ENCODE peak calls at places on chromosomes 4 and X, in nine cellular contexts. G is pancreas; H is body of pancreas; Z is coronary artery; E is psoas muscle; O is WERI-Rb-1; N is left lung; X is aorta; U is CD8-positive, alpha-beta T cell. J is an unnamed sample.

GRCh38 chr4:56731857-56732256 is 50.8 kb upstream of the HOPX start:
- DNase-seq in G (no peak), H (no peak), Z (no peak), E (peak; percentile 29), O (peak; percentile 75), N (peak; percentile 77), X (peak; percentile 63), U (no peak), J (no peak)

GRCh38 chr4:85790582-85790981 is 315.6 kb downstream of the ARHGAP24 start:
- DNase-seq in G (no peak), H (no peak), Z (no peak), E (no peak), O (no peak), N (no peak), X (no peak), U (no peak), J (no peak)

GRCh38 chr4:26220704-26221103 is 100.1 kb upstream of the RBPJ start:
- DNase-seq in G (no peak), H (no peak), Z (no peak), E (no peak), O (no peak), N (no peak), X (no peak), U (no peak), J (no peak)

GRCh38 chr4:25842229-25842840 is 20.5 kb downstream of the SEL1L3 start:
- DNase-seq in G (no peak), H (no peak), Z (peak; percentile 22), E (no peak), O (peak; percentile 51), N (no peak), X (no peak), U (peak; percentile 68), J (no peak)

GRCh38 chrX:106168107-106168506 is at the start of gene PWWP3B:
- DNase-seq in G (peak; percentile 67), H (peak; percentile 73), Z (no peak), E (no peak), O (no peak), N (peak; percentile 33), X (no peak), U (no peak), J (no peak)

GRCh38 chrX:155747520-155747919 is 133.6 kb upstream of the VAMP7 start:
- DNase-seq in G (no peak), H (peak; percentile 35), Z (no peak), E (peak; percentile 20), O (no peak), N (no peak), X (peak; percentile 45), U (no peak), J (no peak)

GRCh38 chr4:85747871-85748491 is 273.0 kb downstream of the ARHGAP24 start:
- DNase-seq in G (no peak), H (peak; percentile 52), Z (no peak), E (no peak), O (peak; percentile 31), N (no peak), X (no peak), U (no peak), J (peak; percentile 37)

GRCh38 chr4:10023806-10024205 is 2.5 kb upstream of the SLC2A9 start:
- DNase-seq in G (no peak), H (no peak), Z (no peak), E (no peak), O (no peak), N (no peak), X (peak; percentile 71), U (no peak), J (no peak)

GRCh38 chrX:72054776-72055495 is 76.8 kb downstream of the RTL5 start:
- DNase-seq in G (no peak), H (no peak), Z (peak; percentile 28), E (no peak), O (no peak), N (no peak), X (no peak), U (no peak), J (no peak)

GRCh38 chr4:138301536-138301935 is 59.4 kb upstream of the SLC7A11 start:
- DNase-seq in G (no peak), H (no peak), Z (no peak), E (no peak), O (peak; percentile 28), N (no peak), X (no peak), U (no peak), J (no peak)

GRCh38 chr4:8157944-8158709 is 486 bp downstream of the ABLIM2 start:
- DNase-seq in G (no peak), H (peak; percentile 27), Z (no peak), E (no peak), O (no peak), N (peak; percentile 82), X (no peak), U (no peak), J (no peak)

GRCh38 chrX:153459976-153460375 is 10.4 kb downstream of the HAUS7 start:
- DNase-seq in G (no peak), H (no peak), Z (no peak), E (no peak), O (no peak), N (no peak), X (no peak), U (no peak), J (no peak)

GRCh38 chr4:153579872-153580271 is 104.2 kb upstream of the TLR2 start:
- DNase-seq in G (no peak), H (no peak), Z (no peak), E (no peak), O (no peak), N (no peak), X (no peak), U (no peak), J (no peak)

GRCh38 chrX:19028560-19028959 is 44.6 kb upstream of the PHKA2 start:
- DNase-seq in G (no peak), H (no peak), Z (no peak), E (no peak), O (no peak), N (no peak), X (no peak), U (no peak), J (no peak)

GRCh38 chr4:168634276-168634802 is 137.5 kb downstream of the PALLD start:
- DNase-seq in G (no peak), H (no peak), Z (no peak), E (no peak), O (no peak), N (no peak), X (no peak), U (no peak), J (no peak)

GRCh38 chr4:173493041-173493440 is 37.0 kb downstream of the HAND2 start:
- DNase-seq in G (no peak), H (no peak), Z (no peak), E (no peak), O (no peak), N (no peak), X (no peak), U (no peak), J (no peak)

GRCh38 chrX:39823848-39824247 is 273.9 kb downstream of the BCOR start:
- DNase-seq in G (no peak), H (no peak), Z (no peak), E (no peak), O (peak; percentile 43), N (no peak), X (no peak), U (no peak), J (no peak)

GRCh38 chr4:80173387-80173786 is 23.9 kb upstream of the PRDM8 start:
- DNase-seq in G (no peak), H (no peak), Z (no peak), E (no peak), O (no peak), N (no peak), X (no peak), U (peak; percentile 67), J (peak; percentile 75)

GRCh38 chr4:166657261-166657660 is 577.0 kb downstream of the SPOCK3 start:
- DNase-seq in G (no peak), H (no peak), Z (no peak), E (no peak), O (no peak), N (no peak), X (no peak), U (no peak), J (no peak)

GRCh38 chr4:138815811-138816210 is 199.8 kb upstream of the NOCT start:
- DNase-seq in G (no peak), H (no peak), Z (no peak), E (no peak), O (no peak), N (no peak), X (no peak), U (no peak), J (no peak)

GRCh38 chrX:148501121-148502066 is 977 bp downstream of the AFF2 start:
- DNase-seq in G (peak; percentile 61), H (no peak), Z (no peak), E (no peak), O (peak; percentile 22), N (peak; percentile 78), X (peak; percentile 40), U (peak; percentile 15), J (no peak)

GRCh38 chrX:2701600-2701999 is 10.5 kb downstream of the CD99 start:
- DNase-seq in G (no peak), H (no peak), Z (no peak), E (no peak), O (peak; percentile 41), N (no peak), X (no peak), U (no peak), J (no peak)

GRCh38 chr4:4613641-4614286 is 71.9 kb upstream of the STX18 start:
- DNase-seq in G (no peak), H (no peak), Z (peak; percentile 31), E (no peak), O (no peak), N (no peak), X (no peak), U (no peak), J (no peak)

GRCh38 chr4:129232627-129233337 is 136.8 kb downstream of the C4orf33 start:
- DNase-seq in G (no peak), H (no peak), Z (no peak), E (no peak), O (no peak), N (no peak), X (no peak), U (no peak), J (no peak)
- H3K27ac ChIP-seq in G (no peak overlapping the region), H (no peak overlapping the region), Z (no peak overlapping the region), E (no peak overlapping the region), O (no peak overlapping the region), N (no peak overlapping the region), X (no peak overlapping the region), U (no peak overlapping the region), J (no peak overlapping the region)

GRCh38 chrX:45140812-45141211 is 59.9 kb downstream of the DIPK2B start:
- DNase-seq in G (no peak), H (no peak), Z (no peak), E (no peak), O (no peak), N (no peak), X (no peak), U (no peak), J (no peak)
- H3K27ac ChIP-seq in G (no peak overlapping the region), H (no peak overlapping the region), Z (no peak overlapping the region), E (no peak overlapping the region), O (no peak overlapping the region), N (no peak overlapping the region), X (no peak overlapping the region), U (no peak overlapping the region), J (no peak overlapping the region)

GRCh38 chr4:74097631-74098550 is 1.1 kb downstream of the CXCL2 start:
- DNase-seq in G (no peak), H (peak; percentile 17), Z (no peak), E (no peak), O (no peak), N (no peak), X (no peak), U (no peak), J (no peak)
- H3K27ac ChIP-seq in G (peak overlapping the region; percentile 91), H (peak overlapping the region; percentile 97), Z (no peak overlapping the region), E (peak overlapping the region; percentile 76), O (no peak overlapping the region), N (peak overlapping the region; percentile 87), X (no peak overlapping the region), U (no peak overlapping the region), J (peak overlapping the region; percentile 96)

GRCh38 chr4:151488968-151489367 is 80.0 kb downstream of the FHIP1A start:
- DNase-seq in G (no peak), H (no peak), Z (no peak), E (no peak), O (no peak), N (no peak), X (no peak), U (no peak), J (no peak)
- H3K27ac ChIP-seq in G (no peak overlapping the region), H (no peak overlapping the region), Z (no peak overlapping the region), E (no peak overlapping the region), O (no peak overlapping the region), N (no peak overlapping the region), X (no peak overlapping the region), U (no peak overlapping the region), J (no peak overlapping the region)